ENCODE peak calls at places on chromosomes 13 and 19, in four cellular contexts. P is activated naive CD4-positive, alpha-beta T cell; T is NCI-H510A treated with DMSO at 0.1 percent for 48 hours; N is stimulated activated CD4-positive, alpha-beta T cell treated with anti-CD3 and anti-CD28 coated beads, TNF-alpha, amount 100 ng/mL, for 48 hours. F is an unnamed sample.

GRCh38 chr13:107450426-107450825 is 764.9 kb downstream of the LIG4 start:
- DNase-seq in P (no peak), T (no peak), N (no peak), F (no peak)

GRCh38 chr19:3977242-3978143 is 6.6 kb upstream of the DAPK3 start:
- DNase-seq in P (no peak), T (no peak), N (no peak), F (no peak)

GRCh38 chr19:55657004-55657747 is 2.3 kb downstream of the U2AF2 start:
- DNase-seq in P (no peak), T (no peak), N (no peak), F (no peak)

GRCh38 chr13:38856065-38856464 is 134.6 kb downstream of the STOML3 start:
- DNase-seq in P (no peak), T (no peak), N (no peak), F (no peak)

GRCh38 chr19:38375098-38375493 is 725 bp downstream of the PSMD8 start:
- DNase-seq in P (no peak), T (peak), N (no peak), F (no peak)

GRCh38 chr13:99736541-99736940 is 235.0 kb downstream of the ZIC5 start:
- DNase-seq in P (no peak), T (no peak), N (no peak), F (no peak)

GRCh38 chr19:50258918-50259372 is 55.5 kb downstream of the MYH14 start:
- DNase-seq in P (no peak), T (no peak), N (no peak), F (no peak)

GRCh38 chr13:46181799-46182490 is at the start of gene LCP1:
- DNase-seq in P (peak), T (no peak), N (peak), F (peak)

GRCh38 chr19:31105761-31106160 is 243.5 kb downstream of the TSHZ3 start:
- DNase-seq in P (no peak), T (no peak), N (no peak), F (no peak)

GRCh38 chr19:16373989-16374388 is 49.4 kb downstream of the KLF2 start:
- DNase-seq in P (no peak), T (no peak), N (no peak), F (no peak)

GRCh38 chr13:25982908-25983307 is 68.9 kb downstream of the SHISA2 start:
- DNase-seq in P (no peak), T (no peak), N (no peak), F (no peak)

GRCh38 chr13:27960362-27961226 is 8.5 kb downstream of the CDX2 start:
- DNase-seq in P (no peak), T (peak), N (no peak), F (no peak)

GRCh38 chr19:34963531-34964406 is at the start of gene ZNF792:
- DNase-seq in P (peak), T (no peak), N (peak), F (no peak)

GRCh38 chr13:111845621-111846351 is 221.2 kb upstream of the SOX1 start:
- DNase-seq in P (no peak), T (no peak), N (no peak), F (no peak)

GRCh38 chr13:35496761-35497386 is 20.4 kb upstream of the MAB21L1 start:
- DNase-seq in P (no peak), T (no peak), N (no peak), F (no peak)

GRCh38 chr19:42284641-42285341 is 15.7 kb downstream of the CIC start:
- DNase-seq in P (peak), T (no peak), N (no peak), F (peak)

GRCh38 chr13:50323440-50324070 is 308.3 kb downstream of the KCNRG start:
- DNase-seq in P (no peak), T (no peak), N (no peak), F (no peak)

GRCh38 chr13:24053505-24054251 is 106.8 kb upstream of the SPATA13 start:
- DNase-seq in P (peak), T (peak), N (peak), F (peak)

GRCh38 chr13:36450534-36450933 is 18.2 kb downstream of the CCNA1 start:
- DNase-seq in P (no peak), T (no peak), N (no peak), F (no peak)

GRCh38 chr13:59843040-59843439 is 320.7 kb downstream of the DIAPH3 start:
- DNase-seq in P (no peak), T (no peak), N (no peak), F (no peak)

GRCh38 chr19:48169585-48169973 is 565 bp downstream of the LIG1 start:
- DNase-seq in P (peak), T (peak), N (peak), F (peak)

GRCh38 chr19:50425581-50425980 is 6.8 kb downstream of the SPIB start:
- DNase-seq in P (no peak), T (no peak), N (no peak), F (no peak)

F was measured in central memory CD8-positive, alpha-beta T cell.